ENCODE peak calls at places on chromosomes 4 and X, in five cellular contexts. V, S, N, I and J are unnamed samples.

GRCh38 chr4:142708231-142708630 is 137.9 kb downstream of the INPP4B start:
- DNase-seq in V (no peak), S (no peak), N (no peak), I (no peak), J (no peak)

GRCh38 chrX:134718329-134719317 is 60.4 kb upstream of the PLAC1 start:
- DNase-seq in V (peak), S (peak), N (peak), I (peak), J (no peak)

GRCh38 chr4:83219344-83219990 is 65.1 kb downstream of the COQ2 start:
- DNase-seq in V (no peak), S (no peak), N (peak), I (peak), J (no peak)

GRCh38 chr4:85778809-85779124 is 303.8 kb downstream of the ARHGAP24 start:
- DNase-seq in V (peak), S (no peak), N (no peak), I (no peak), J (no peak)

GRCh38 chr4:8869879-8870646 is 1.6 kb downstream of the HMX1 start:
- DNase-seq in V (no peak), S (no peak), N (no peak), I (no peak), J (no peak)

GRCh38 chr4:37453004-37453360 is 208.4 kb downstream of the NWD2 start:
- DNase-seq in V (peak), S (peak), N (peak), I (peak), J (peak)

GRCh38 chr4:82561745-82562552 is at the start of gene TMEM150C:
- DNase-seq in V (no peak), S (no peak), N (no peak), I (no peak), J (peak)

GRCh38 chr4:138804705-138805104 is 210.9 kb upstream of the NOCT start:
- DNase-seq in V (peak), S (no peak), N (no peak), I (no peak), J (no peak)

GRCh38 chr4:184350213-184350817 is 124.0 kb downstream of the IRF2 start:
- DNase-seq in V (no peak), S (no peak), N (no peak), I (no peak), J (no peak)

GRCh38 chr4:62814510-62815047 is 1594.7 kb downstream of the TECRL start:
- DNase-seq in V (no peak), S (no peak), N (no peak), I (no peak), J (no peak)

GRCh38 chrX:24257011-24257410 is 56.9 kb downstream of the SUPT20HL2 start:
- DNase-seq in V (no peak), S (no peak), N (no peak), I (no peak), J (no peak)
- H3K4me3 ChIP-seq in V (no peak), S (no peak), N (no peak), I (no peak), J (no peak)

GRCh38 chr4:173281001-173281400 is 53.2 kb downstream of the HMGB2 start:
- DNase-seq in V (no peak), S (no peak), N (no peak), I (no peak), J (no peak)
- H3K4me3 ChIP-seq in V (no peak), S (no peak), N (no peak), I (no peak), J (no peak)

GRCh38 chrX:10158279-10158939 is 1.6 kb downstream of the CLCN4 start:
- DNase-seq in V (no peak), S (no peak), N (no peak), I (peak), J (no peak)
- H3K4me3 ChIP-seq in V (peak), S (no peak), N (peak), I (no peak), J (no peak)

GRCh38 chr4:169158860-169159259 is 111.9 kb downstream of the SH3RF1 start:
- DNase-seq in V (no peak), S (no peak), N (no peak), I (no peak), J (no peak)

GRCh38 chr4:169156392-169156791 is 114.4 kb downstream of the SH3RF1 start:
- DNase-seq in V (no peak), S (no peak), N (no peak), I (no peak), J (no peak)

GRCh38 chr4:169158046-169158445 is 112.7 kb downstream of the SH3RF1 start:
- DNase-seq in V (no peak), S (no peak), N (no peak), I (no peak), J (no peak)

GRCh38 chr4:169160825-169161224 is 109.9 kb downstream of the SH3RF1 start:
- DNase-seq in V (no peak), S (no peak), N (no peak), I (peak), J (no peak)

DNA sequence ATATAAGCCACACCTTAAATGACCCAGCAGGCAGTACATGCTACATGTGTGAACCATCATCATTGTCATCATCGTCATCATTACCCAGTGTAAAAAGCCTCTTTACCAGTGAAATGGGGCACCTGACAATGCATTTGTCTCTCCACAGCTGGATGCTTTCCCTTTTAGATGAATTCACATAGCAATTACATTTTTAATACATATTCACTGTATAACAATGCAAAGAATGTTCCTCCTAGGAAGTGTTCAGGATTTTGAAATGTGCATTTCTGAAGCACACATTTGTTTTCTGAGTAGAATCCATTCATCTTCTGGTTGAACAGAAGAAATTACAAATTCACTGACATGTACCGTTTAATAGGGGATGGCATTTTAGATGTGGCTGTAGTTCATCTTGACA is 111.1 kb downstream of the SH3RF1 start:
- DNase-seq in V (peak), S (no peak), N (peak), I (no peak), J (no peak)
- H3K4me3 ChIP-seq in V (no peak), S (no peak), N (no peak), I (no peak), J (no peak)

GRCh38 chrX:19122641-19123009 is 357 bp upstream of the ADGRG2 start:
- DNase-seq in V (no peak), S (no peak), N (no peak), I (no peak), J (no peak)

GRCh38 chrX:19127649-19128168 is 5.4 kb upstream of the ADGRG2 start:
- DNase-seq in V (no peak), S (no peak), N (peak), I (no peak), J (no peak)

GRCh38 chrX:19121466-19121865 is 802 bp downstream of the ADGRG2 start:
- DNase-seq in V (no peak), S (no peak), N (no peak), I (no peak), J (no peak)

GRCh38 chrX:19121898-19122640 is at the start of gene ADGRG2:
- DNase-seq in V (peak), S (peak), N (peak), I (peak), J (peak)
- H3K4me3 ChIP-seq in V (peak), S (peak), N (no peak), I (no peak), J (peak)

GRCh38 chrX:48936429-48937064 is 17.7 kb upstream of the PIM2 start:
- DNase-seq in V (no peak), S (no peak), N (no peak), I (no peak), J (no peak)
- H3K4me3 ChIP-seq in V (no peak), S (no peak), N (no peak), I (no peak), J (no peak)

DNA sequence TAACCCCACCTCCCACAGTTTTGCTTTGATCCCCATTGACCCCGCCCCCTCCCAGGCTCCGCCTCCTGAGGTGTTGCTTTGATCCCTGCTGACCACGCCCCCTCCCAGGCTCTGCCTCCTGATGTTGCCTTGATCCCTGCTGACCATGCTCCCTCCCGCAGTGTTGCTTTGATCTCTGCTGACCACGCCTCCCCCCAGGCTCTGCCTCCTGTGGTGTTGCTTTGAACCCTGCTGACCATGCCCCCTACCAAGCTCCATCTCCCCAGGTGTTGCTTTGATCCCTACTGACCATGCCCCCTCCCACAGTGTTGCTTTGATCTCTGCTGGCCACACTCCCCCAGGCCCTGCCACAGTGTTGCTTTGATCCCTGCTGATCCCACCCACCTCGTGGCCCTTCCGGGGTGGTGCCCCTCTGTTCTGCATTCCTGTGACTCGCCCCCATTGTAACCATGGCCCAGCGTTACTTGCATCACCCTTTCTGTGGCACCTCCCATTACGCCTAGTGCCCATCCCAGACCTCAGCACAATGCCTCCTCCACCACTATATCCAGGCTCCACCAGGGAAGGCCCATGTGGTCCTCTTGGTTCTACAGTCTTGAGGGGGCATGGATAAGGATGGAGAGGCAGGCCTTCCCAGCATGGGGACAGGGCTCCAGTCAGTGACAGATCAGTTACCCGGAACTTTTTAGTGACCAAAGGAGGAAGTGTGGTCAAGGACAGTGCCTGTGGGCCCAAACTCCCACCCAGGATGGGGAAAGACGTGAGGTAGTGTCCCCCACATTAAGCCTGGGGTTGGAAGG is 70.8 kb downstream of the ADRA2C start:
- DNase-seq in V (no peak), S (no peak), N (no peak), I (no peak), J (no peak)
- H3K4me3 ChIP-seq in V (no peak), S (no peak), N (no peak), I (no peak), J (no peak)

DNA sequence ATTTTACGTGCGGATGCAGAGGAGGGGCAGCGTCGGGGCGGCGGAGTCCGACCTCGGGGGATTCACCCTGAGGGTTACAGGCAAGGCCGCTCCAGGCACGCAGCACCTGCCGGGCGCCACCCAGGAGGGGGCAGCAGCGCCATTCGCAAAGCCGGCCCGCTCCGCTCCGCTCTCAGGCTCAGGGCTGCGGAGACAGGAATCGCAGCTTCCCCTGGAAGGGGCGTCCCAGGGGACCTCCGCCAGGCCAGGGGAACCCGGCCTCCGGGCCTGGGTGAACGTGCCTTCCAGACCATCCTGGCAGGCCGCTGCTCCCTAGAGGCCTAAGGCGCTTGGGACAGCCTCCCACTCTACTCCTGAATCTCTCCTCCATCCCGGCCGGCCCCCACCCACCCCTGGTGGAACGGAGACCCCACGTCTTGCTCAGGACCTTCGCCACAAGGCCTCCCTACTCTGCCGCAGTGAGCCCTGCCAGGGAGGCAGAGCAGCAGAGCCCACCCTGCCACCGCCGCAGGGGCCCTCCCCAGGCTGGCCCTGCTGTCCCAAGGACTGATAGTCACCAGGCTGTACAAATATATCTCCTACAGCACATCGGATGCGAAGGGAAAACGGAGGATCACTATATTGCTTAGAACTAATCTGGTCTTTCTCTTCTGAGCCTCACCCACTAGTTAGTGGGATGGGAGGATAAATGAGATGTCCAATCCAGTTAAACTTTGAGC is 114.9 kb downstream of the SMIM20 start:
- DNase-seq in V (peak), S (peak), N (no peak), I (peak), J (peak)
- H3K4me3 ChIP-seq in V (no peak), S (no peak), N (no peak), I (no peak), J (no peak)